ENCODE peak calls at places on chromosomes 11 and 22, in ten cellular contexts. One of them, this sample, is unnamed.

GRCh38 chr11:20488352-20488751 is 100.8 kb downstream of the PRMT3 start:
- DNase-seq in anterior cingulate cortex: no peak
- DNase-seq in C1 segment of cervical spinal cord: no peak
- DNase-seq in kidney: no peak
- DNase-seq in epithelial cell of prostate: no peak
- DNase-seq in OCI-LY7: no peak
- DNase-seq in AG08395: no peak
- DNase-seq in cardiac fibroblast: no peak
- DNase-seq in T1000: no peak
- DNase-seq in neural crest cell: no peak
- DNase-seq in this sample: no peak

GRCh38 chr11:34302046-34302921 is 55.5 kb downstream of the ABTB2 start:
- DNase-seq in anterior cingulate cortex: no peak
- DNase-seq in C1 segment of cervical spinal cord: no peak
- DNase-seq in kidney: no peak
- DNase-seq in epithelial cell of prostate: no peak
- DNase-seq in OCI-LY7: no peak
- DNase-seq in AG08395: peak
- DNase-seq in cardiac fibroblast: peak
- DNase-seq in T1000: peak
- DNase-seq in neural crest cell: no peak
- DNase-seq in this sample: no peak

GRCh38 chr22:44210721-44211120 is 30.0 kb downstream of the PARVG start:
- DNase-seq in anterior cingulate cortex: no peak
- DNase-seq in C1 segment of cervical spinal cord: no peak
- DNase-seq in kidney: no peak
- DNase-seq in epithelial cell of prostate: no peak
- DNase-seq in OCI-LY7: no peak
- DNase-seq in AG08395: no peak
- DNase-seq in cardiac fibroblast: peak
- DNase-seq in T1000: no peak
- DNase-seq in neural crest cell: no peak
- DNase-seq in this sample: no peak

GRCh38 chr11:120229451-120230424 is 10.2 kb upstream of the POU2F3 start:
- DNase-seq in anterior cingulate cortex: peak
- DNase-seq in C1 segment of cervical spinal cord: no peak
- DNase-seq in kidney: no peak
- DNase-seq in epithelial cell of prostate: no peak
- DNase-seq in OCI-LY7: peak
- DNase-seq in AG08395: peak
- DNase-seq in cardiac fibroblast: peak
- DNase-seq in T1000: no peak
- DNase-seq in neural crest cell: no peak
- DNase-seq in this sample: no peak

GRCh38 chr11:28123151-28123571 is 15.0 kb downstream of the METTL15 start:
- DNase-seq in anterior cingulate cortex: no peak
- DNase-seq in C1 segment of cervical spinal cord: no peak
- DNase-seq in kidney: no peak
- DNase-seq in epithelial cell of prostate: no peak
- DNase-seq in OCI-LY7: no peak
- DNase-seq in AG08395: no peak
- DNase-seq in cardiac fibroblast: peak
- DNase-seq in T1000: no peak
- DNase-seq in neural crest cell: no peak
- DNase-seq in this sample: no peak

GRCh38 chr22:26697151-26697550 is 39.8 kb downstream of the MIAT start:
- DNase-seq in anterior cingulate cortex: no peak
- DNase-seq in C1 segment of cervical spinal cord: no peak
- DNase-seq in kidney: no peak
- DNase-seq in epithelial cell of prostate: no peak
- DNase-seq in OCI-LY7: no peak
- DNase-seq in AG08395: no peak
- DNase-seq in cardiac fibroblast: no peak
- DNase-seq in T1000: no peak
- DNase-seq in neural crest cell: no peak
- DNase-seq in this sample: no peak

GRCh38 chr11:5621580-5621979 is 3.2 kb upstream of the TRIM34 start:
- DNase-seq in anterior cingulate cortex: no peak
- DNase-seq in C1 segment of cervical spinal cord: no peak
- DNase-seq in kidney: no peak
- DNase-seq in epithelial cell of prostate: no peak
- DNase-seq in OCI-LY7: no peak
- DNase-seq in AG08395: no peak
- DNase-seq in cardiac fibroblast: no peak
- DNase-seq in T1000: no peak
- DNase-seq in neural crest cell: no peak
- DNase-seq in this sample: no peak

GRCh38 chr11:56693428-56693827 is 5.5 kb upstream of the OR9G1 start:
- DNase-seq in anterior cingulate cortex: no peak
- DNase-seq in C1 segment of cervical spinal cord: no peak
- DNase-seq in kidney: no peak
- DNase-seq in epithelial cell of prostate: no peak
- DNase-seq in OCI-LY7: no peak
- DNase-seq in AG08395: no peak
- DNase-seq in cardiac fibroblast: no peak
- DNase-seq in T1000: no peak
- DNase-seq in neural crest cell: no peak
- DNase-seq in this sample: no peak

GRCh38 chr22:26666035-26666338 is 8.6 kb downstream of the MIAT start:
- DNase-seq in anterior cingulate cortex: no peak
- DNase-seq in C1 segment of cervical spinal cord: no peak
- DNase-seq in kidney: no peak
- DNase-seq in epithelial cell of prostate: no peak
- DNase-seq in OCI-LY7: no peak
- DNase-seq in AG08395: peak
- DNase-seq in cardiac fibroblast: peak
- DNase-seq in T1000: no peak
- DNase-seq in neural crest cell: no peak
- DNase-seq in this sample: no peak

GRCh38 chr11:12169822-12170221 is 59.4 kb downstream of the MICAL2 start:
- DNase-seq in anterior cingulate cortex: no peak
- DNase-seq in C1 segment of cervical spinal cord: no peak
- DNase-seq in kidney: no peak
- DNase-seq in epithelial cell of prostate: no peak
- DNase-seq in OCI-LY7: no peak
- DNase-seq in AG08395: no peak
- DNase-seq in cardiac fibroblast: no peak
- DNase-seq in T1000: no peak
- DNase-seq in neural crest cell: no peak
- DNase-seq in this sample: no peak

GRCh38 chr11:86672007-86672621 is at the start of gene ME3:
- DNase-seq in anterior cingulate cortex: peak
- DNase-seq in C1 segment of cervical spinal cord: peak
- DNase-seq in kidney: peak
- DNase-seq in epithelial cell of prostate: no peak
- DNase-seq in OCI-LY7: no peak
- DNase-seq in AG08395: peak
- DNase-seq in cardiac fibroblast: peak
- DNase-seq in T1000: no peak
- DNase-seq in neural crest cell: peak
- DNase-seq in this sample: peak

GRCh38 chr22:23696326-23696851 is 5.6 kb downstream of the RGL4 start:
- DNase-seq in anterior cingulate cortex: no peak
- DNase-seq in C1 segment of cervical spinal cord: no peak
- DNase-seq in kidney: no peak
- DNase-seq in epithelial cell of prostate: no peak
- DNase-seq in OCI-LY7: peak
- DNase-seq in AG08395: no peak
- DNase-seq in cardiac fibroblast: peak
- DNase-seq in T1000: no peak
- DNase-seq in neural crest cell: no peak
- DNase-seq in this sample: peak

GRCh38 chr11:81870815-81871214 is 862.8 kb downstream of the FAM181B start:
- DNase-seq in anterior cingulate cortex: no peak
- DNase-seq in C1 segment of cervical spinal cord: no peak
- DNase-seq in kidney: no peak
- DNase-seq in epithelial cell of prostate: peak
- DNase-seq in OCI-LY7: no peak
- DNase-seq in AG08395: no peak
- DNase-seq in cardiac fibroblast: no peak
- DNase-seq in T1000: no peak
- DNase-seq in neural crest cell: no peak
- DNase-seq in this sample: no peak

GRCh38 chr11:59187587-59187986 is 15.7 kb downstream of the DTX4 start:
- DNase-seq in anterior cingulate cortex: no peak
- DNase-seq in C1 segment of cervical spinal cord: no peak
- DNase-seq in kidney: peak
- DNase-seq in epithelial cell of prostate: no peak
- DNase-seq in OCI-LY7: no peak
- DNase-seq in AG08395: peak
- DNase-seq in cardiac fibroblast: no peak
- DNase-seq in T1000: no peak
- DNase-seq in neural crest cell: no peak
- DNase-seq in this sample: no peak

GRCh38 chr11:27875480-27876208 is 175.4 kb upstream of the BDNF start:
- DNase-seq in anterior cingulate cortex: no peak
- DNase-seq in C1 segment of cervical spinal cord: no peak
- DNase-seq in kidney: no peak
- DNase-seq in epithelial cell of prostate: no peak
- DNase-seq in OCI-LY7: no peak
- DNase-seq in AG08395: no peak
- DNase-seq in cardiac fibroblast: no peak
- DNase-seq in T1000: no peak
- DNase-seq in neural crest cell: no peak
- DNase-seq in this sample: no peak

GRCh38 chr11:7672276-7672959 is 882 bp downstream of the CYB5R2 start:
- DNase-seq in anterior cingulate cortex: no peak
- DNase-seq in C1 segment of cervical spinal cord: no peak
- DNase-seq in kidney: no peak
- DNase-seq in epithelial cell of prostate: no peak
- DNase-seq in OCI-LY7: no peak
- DNase-seq in AG08395: no peak
- DNase-seq in cardiac fibroblast: no peak
- DNase-seq in T1000: no peak
- DNase-seq in neural crest cell: no peak
- DNase-seq in this sample: no peak

GRCh38 chr22:33438273-33438672 is 380.1 kb upstream of the SYN3 start:
- DNase-seq in anterior cingulate cortex: peak
- DNase-seq in C1 segment of cervical spinal cord: no peak
- DNase-seq in kidney: no peak
- DNase-seq in epithelial cell of prostate: peak
- DNase-seq in OCI-LY7: no peak
- DNase-seq in AG08395: peak
- DNase-seq in cardiac fibroblast: peak
- DNase-seq in T1000: peak
- DNase-seq in neural crest cell: no peak
- DNase-seq in this sample: no peak

GRCh38 chr11:128525411-128526243 is 61.7 kb downstream of the ETS1 start:
- DNase-seq in anterior cingulate cortex: no peak
- DNase-seq in C1 segment of cervical spinal cord: no peak
- DNase-seq in kidney: no peak
- DNase-seq in epithelial cell of prostate: no peak
- DNase-seq in OCI-LY7: no peak
- DNase-seq in AG08395: peak
- DNase-seq in cardiac fibroblast: peak
- DNase-seq in T1000: no peak
- DNase-seq in neural crest cell: no peak
- DNase-seq in this sample: no peak

GRCh38 chr11:5696210-5696609 is 6.6 kb downstream of the TRIM22 start:
- DNase-seq in anterior cingulate cortex: no peak
- DNase-seq in C1 segment of cervical spinal cord: no peak
- DNase-seq in kidney: no peak
- DNase-seq in epithelial cell of prostate: no peak
- DNase-seq in OCI-LY7: no peak
- DNase-seq in AG08395: no peak
- DNase-seq in cardiac fibroblast: no peak
- DNase-seq in T1000: no peak
- DNase-seq in neural crest cell: no peak
- DNase-seq in this sample: no peak

GRCh38 chr22:18056802-18057474 is 20.9 kb upstream of the PEX26 start:
- DNase-seq in anterior cingulate cortex: peak
- DNase-seq in C1 segment of cervical spinal cord: peak
- DNase-seq in kidney: peak
- DNase-seq in epithelial cell of prostate: no peak
- DNase-seq in OCI-LY7: peak
- DNase-seq in AG08395: no peak
- DNase-seq in cardiac fibroblast: no peak
- DNase-seq in T1000: no peak
- DNase-seq in neural crest cell: no peak
- DNase-seq in this sample: no peak

GRCh38 chr22:46738961-46739870 is 1.2 kb upstream of the CERK start:
- DNase-seq in anterior cingulate cortex: no peak
- DNase-seq in C1 segment of cervical spinal cord: no peak
- DNase-seq in kidney: peak
- DNase-seq in epithelial cell of prostate: no peak
- DNase-seq in OCI-LY7: peak
- DNase-seq in AG08395: peak
- DNase-seq in cardiac fibroblast: peak
- DNase-seq in T1000: no peak
- DNase-seq in neural crest cell: no peak
- DNase-seq in this sample: peak

GRCh38 chr11:134414772-134415765 is 3.0 kb upstream of the B3GAT1 start:
- DNase-seq in anterior cingulate cortex: no peak
- DNase-seq in C1 segment of cervical spinal cord: peak
- DNase-seq in kidney: no peak
- DNase-seq in epithelial cell of prostate: no peak
- DNase-seq in OCI-LY7: peak
- DNase-seq in AG08395: no peak
- DNase-seq in cardiac fibroblast: no peak
- DNase-seq in T1000: no peak
- DNase-seq in neural crest cell: no peak
- DNase-seq in this sample: no peak

GRCh38 chr11:45435706-45436105 is 149.6 kb upstream of the SYT13 start:
- DNase-seq in anterior cingulate cortex: no peak
- DNase-seq in C1 segment of cervical spinal cord: no peak
- DNase-seq in kidney: no peak
- DNase-seq in epithelial cell of prostate: no peak
- DNase-seq in OCI-LY7: no peak
- DNase-seq in AG08395: no peak
- DNase-seq in cardiac fibroblast: no peak
- DNase-seq in T1000: no peak
- DNase-seq in neural crest cell: no peak
- DNase-seq in this sample: no peak

GRCh38 chr22:48369789-48370507 is 1457.7 kb downstream of the BRD1 start:
- DNase-seq in anterior cingulate cortex: no peak
- DNase-seq in C1 segment of cervical spinal cord: no peak
- DNase-seq in kidney: no peak
- DNase-seq in epithelial cell of prostate: no peak
- DNase-seq in OCI-LY7: no peak
- DNase-seq in AG08395: no peak
- DNase-seq in cardiac fibroblast: no peak
- DNase-seq in T1000: no peak
- DNase-seq in neural crest cell: no peak
- DNase-seq in this sample: no peak

GRCh38 chr22:19292262-19293230 is 1.0 kb upstream of the CLTCL1 start:
- DNase-seq in anterior cingulate cortex: no peak
- DNase-seq in C1 segment of cervical spinal cord: no peak
- DNase-seq in kidney: no peak
- DNase-seq in epithelial cell of prostate: no peak
- DNase-seq in OCI-LY7: peak
- DNase-seq in AG08395: no peak
- DNase-seq in cardiac fibroblast: peak
- DNase-seq in T1000: no peak
- DNase-seq in neural crest cell: no peak
- DNase-seq in this sample: no peak

GRCh38 chr11:100902454-100903141 is 215.5 kb downstream of the ARHGAP42 start:
- DNase-seq in anterior cingulate cortex: no peak
- DNase-seq in C1 segment of cervical spinal cord: no peak
- DNase-seq in kidney: no peak
- DNase-seq in epithelial cell of prostate: no peak
- DNase-seq in OCI-LY7: no peak
- DNase-seq in AG08395: no peak
- DNase-seq in cardiac fibroblast: no peak
- DNase-seq in T1000: no peak
- DNase-seq in neural crest cell: no peak
- DNase-seq in this sample: no peak